ENCODE peak calls at places on chromosomes 11 and 22, in five cellular contexts. One of them, this sample, is unnamed.

GRCh38 chr22:27349456-27349855 is 452.1 kb downstream of the MN1 start:
- DNase-seq in right lobe of liver: no peak
- DNase-seq in progenitor cell of endocrine pancreas: no peak
- DNase-seq in GM03348: peak
- DNase-seq in stimulated activated CD8-positive, alpha-beta memory T cell treated with anti-CD3 and anti-CD28 coated beads, Interleukin-15, amount 100 ng/mL, for 48 hours: no peak
- DNase-seq in this sample: no peak

GRCh38 chr11:27357250-27357649 is 5.8 kb downstream of the CCDC34 start:
- DNase-seq in right lobe of liver: no peak
- DNase-seq in progenitor cell of endocrine pancreas: no peak
- DNase-seq in GM03348: no peak
- DNase-seq in stimulated activated CD8-positive, alpha-beta memory T cell treated with anti-CD3 and anti-CD28 coated beads, Interleukin-15, amount 100 ng/mL, for 48 hours: no peak
- DNase-seq in this sample: no peak

GRCh38 chr22:47169801-47170140 is 407.3 kb downstream of the TBC1D22A start:
- DNase-seq in right lobe of liver: peak
- DNase-seq in progenitor cell of endocrine pancreas: no peak
- DNase-seq in GM03348: no peak
- DNase-seq in stimulated activated CD8-positive, alpha-beta memory T cell treated with anti-CD3 and anti-CD28 coated beads, Interleukin-15, amount 100 ng/mL, for 48 hours: no peak
- DNase-seq in this sample: no peak

GRCh38 chr11:27611946-27612455 is 88.3 kb downstream of the BDNF start:
- DNase-seq in right lobe of liver: no peak
- DNase-seq in progenitor cell of endocrine pancreas: no peak
- DNase-seq in GM03348: peak
- DNase-seq in stimulated activated CD8-positive, alpha-beta memory T cell treated with anti-CD3 and anti-CD28 coated beads, Interleukin-15, amount 100 ng/mL, for 48 hours: no peak
- DNase-seq in this sample: no peak

GRCh38 chr22:35470903-35471321 is 69.7 kb upstream of the RASD2 start:
- DNase-seq in right lobe of liver: no peak
- DNase-seq in progenitor cell of endocrine pancreas: no peak
- DNase-seq in GM03348: no peak
- DNase-seq in stimulated activated CD8-positive, alpha-beta memory T cell treated with anti-CD3 and anti-CD28 coated beads, Interleukin-15, amount 100 ng/mL, for 48 hours: no peak
- DNase-seq in this sample: peak

GRCh38 chr22:20086763-20087162 is 6.7 kb downstream of the DGCR8 start:
- DNase-seq in right lobe of liver: no peak
- DNase-seq in progenitor cell of endocrine pancreas: no peak
- DNase-seq in GM03348: no peak
- DNase-seq in stimulated activated CD8-positive, alpha-beta memory T cell treated with anti-CD3 and anti-CD28 coated beads, Interleukin-15, amount 100 ng/mL, for 48 hours: no peak
- DNase-seq in this sample: no peak

GRCh38 chr11:46642627-46643335 is 25.4 kb downstream of the ATG13 start:
- DNase-seq in right lobe of liver: no peak
- DNase-seq in progenitor cell of endocrine pancreas: no peak
- DNase-seq in GM03348: no peak
- DNase-seq in stimulated activated CD8-positive, alpha-beta memory T cell treated with anti-CD3 and anti-CD28 coated beads, Interleukin-15, amount 100 ng/mL, for 48 hours: no peak
- DNase-seq in this sample: no peak

GRCh38 chr11:62755086-62755615 is 1.2 kb upstream of the ZBTB3 start:
- DNase-seq in right lobe of liver: no peak
- DNase-seq in progenitor cell of endocrine pancreas: no peak
- DNase-seq in GM03348: no peak
- DNase-seq in stimulated activated CD8-positive, alpha-beta memory T cell treated with anti-CD3 and anti-CD28 coated beads, Interleukin-15, amount 100 ng/mL, for 48 hours: no peak
- DNase-seq in this sample: peak

GRCh38 chr22:17949926-17950473 is 74.4 kb downstream of the MICAL3 start:
- DNase-seq in right lobe of liver: no peak
- DNase-seq in progenitor cell of endocrine pancreas: no peak
- DNase-seq in GM03348: no peak
- DNase-seq in stimulated activated CD8-positive, alpha-beta memory T cell treated with anti-CD3 and anti-CD28 coated beads, Interleukin-15, amount 100 ng/mL, for 48 hours: no peak
- DNase-seq in this sample: no peak

GRCh38 chr11:78957481-78958245 is 383.0 kb upstream of the NARS2 start:
- DNase-seq in right lobe of liver: no peak
- DNase-seq in progenitor cell of endocrine pancreas: no peak
- DNase-seq in GM03348: peak
- DNase-seq in stimulated activated CD8-positive, alpha-beta memory T cell treated with anti-CD3 and anti-CD28 coated beads, Interleukin-15, amount 100 ng/mL, for 48 hours: no peak
- DNase-seq in this sample: no peak

GRCh38 chr11:69906453-69906907 is 87.3 kb upstream of the FGF3 start:
- DNase-seq in right lobe of liver: no peak
- DNase-seq in progenitor cell of endocrine pancreas: no peak
- DNase-seq in GM03348: no peak
- DNase-seq in stimulated activated CD8-positive, alpha-beta memory T cell treated with anti-CD3 and anti-CD28 coated beads, Interleukin-15, amount 100 ng/mL, for 48 hours: no peak
- DNase-seq in this sample: no peak

GRCh38 chr11:64609436-64610047 is 18.5 kb downstream of the SLC22A12 start:
- DNase-seq in right lobe of liver: no peak
- DNase-seq in progenitor cell of endocrine pancreas: no peak
- DNase-seq in GM03348: no peak
- DNase-seq in stimulated activated CD8-positive, alpha-beta memory T cell treated with anti-CD3 and anti-CD28 coated beads, Interleukin-15, amount 100 ng/mL, for 48 hours: no peak
- DNase-seq in this sample: no peak

GRCh38 chr11:16191212-16191851 is 165.0 kb downstream of the SOX6 start:
- DNase-seq in right lobe of liver: no peak
- DNase-seq in progenitor cell of endocrine pancreas: no peak
- DNase-seq in GM03348: no peak
- DNase-seq in stimulated activated CD8-positive, alpha-beta memory T cell treated with anti-CD3 and anti-CD28 coated beads, Interleukin-15, amount 100 ng/mL, for 48 hours: no peak
- DNase-seq in this sample: peak

GRCh38 chr11:113331988-113332387 is 17.6 kb downstream of the TTC12 start:
- DNase-seq in right lobe of liver: no peak
- DNase-seq in progenitor cell of endocrine pancreas: no peak
- DNase-seq in GM03348: no peak
- DNase-seq in stimulated activated CD8-positive, alpha-beta memory T cell treated with anti-CD3 and anti-CD28 coated beads, Interleukin-15, amount 100 ng/mL, for 48 hours: no peak
- DNase-seq in this sample: no peak

GRCh38 chr11:61067782-61068181 is 34.5 kb upstream of the CD5 start:
- DNase-seq in right lobe of liver: no peak
- DNase-seq in progenitor cell of endocrine pancreas: no peak
- DNase-seq in GM03348: no peak
- DNase-seq in stimulated activated CD8-positive, alpha-beta memory T cell treated with anti-CD3 and anti-CD28 coated beads, Interleukin-15, amount 100 ng/mL, for 48 hours: no peak
- DNase-seq in this sample: no peak

GRCh38 chr22:22912722-22913253 is 25.2 kb downstream of the IGLL5 start:
- DNase-seq in right lobe of liver: no peak
- DNase-seq in progenitor cell of endocrine pancreas: no peak
- DNase-seq in GM03348: no peak
- DNase-seq in stimulated activated CD8-positive, alpha-beta memory T cell treated with anti-CD3 and anti-CD28 coated beads, Interleukin-15, amount 100 ng/mL, for 48 hours: no peak
- DNase-seq in this sample: no peak

GRCh38 chr11:45803981-45804805 is 756 bp upstream of the SLC35C1 start:
- DNase-seq in right lobe of liver: peak
- DNase-seq in progenitor cell of endocrine pancreas: peak
- DNase-seq in GM03348: peak
- DNase-seq in stimulated activated CD8-positive, alpha-beta memory T cell treated with anti-CD3 and anti-CD28 coated beads, Interleukin-15, amount 100 ng/mL, for 48 hours: peak
- DNase-seq in this sample: peak

GRCh38 chr22:44338183-44338812 is 25.5 kb upstream of the SHISAL1 start:
- DNase-seq in right lobe of liver: no peak
- DNase-seq in progenitor cell of endocrine pancreas: no peak
- DNase-seq in GM03348: no peak
- DNase-seq in stimulated activated CD8-positive, alpha-beta memory T cell treated with anti-CD3 and anti-CD28 coated beads, Interleukin-15, amount 100 ng/mL, for 48 hours: no peak
- DNase-seq in this sample: no peak

GRCh38 chr22:35766654-35767580 is 49.2 kb downstream of the APOL5 start:
- DNase-seq in right lobe of liver: no peak
- DNase-seq in progenitor cell of endocrine pancreas: no peak
- DNase-seq in GM03348: no peak
- DNase-seq in stimulated activated CD8-positive, alpha-beta memory T cell treated with anti-CD3 and anti-CD28 coated beads, Interleukin-15, amount 100 ng/mL, for 48 hours: no peak
- DNase-seq in this sample: no peak

This sample was measured in HepG2.